ENCODE peak calls at places on chromosomes 16 and 17, in nine cellular contexts. D is NCI-H1436; X is epithelial cell of esophagus; C is stimulated activated CD8-positive, alpha-beta memory T cell treated with anti-CD3 and anti-CD28 coated beads, Interleukin-12 subunit alpha, Interleukin-12 subunit beta, amount 100 ng/mL, for 4 hours; O is fibroblast of lung; Y is Right ventricle myocardium superior; S is heart left ventricle; K is activated CD4-positive, alpha-beta T cell treated with anti-CD3 and anti-CD28 coated beads for 36 hours; B is stimulated activated CD4-positive, alpha-beta T cell treated with anti-CD3 and anti-CD28 coated beads, Interleukin-2, amount 100 ng/mL, for 48 hours. Z is an unnamed sample.

GRCh38 chr16:69830534-69831211 is 68.5 kb downstream of the WWP2 start:
- DNase-seq in X (no peak), O (no peak), B (no peak), D (no peak), Y (no peak), K (no peak), C (no peak), S (no peak), Z (no peak)

GRCh38 chr17:2580641-2581040 is 12.8 kb upstream of the PAFAH1B1 start:
- DNase-seq in D (no peak), B (no peak), Y (no peak), C (no peak), O (no peak), S (no peak), K (no peak), X (no peak), Z (no peak)

GRCh38 chr17:63479495-63480184 is 2.8 kb downstream of the ACE start:
- DNase-seq in B (no peak), K (no peak), C (no peak), D (no peak), O (no peak), X (no peak), Y (no peak), S (no peak), Z (peak)

GRCh38 chr17:32623196-32623595 is 136.4 kb downstream of the CDK5R1 start:
- DNase-seq in K (no peak), C (no peak), O (no peak), X (no peak), S (no peak), B (no peak), Y (no peak), D (no peak), Z (no peak)

GRCh38 chr17:46782250-46782953 is 36.1 kb downstream of the WNT3 start:
- DNase-seq in O (no peak), K (peak), B (peak), D (peak), S (no peak), X (peak), C (no peak), Y (no peak), Z (peak)

GRCh38 chr17:81508639-81509047 is 4.0 kb downstream of the ACTG1 start:
- DNase-seq in C (no peak), O (peak), S (peak), D (no peak), Y (no peak), K (no peak), B (no peak), X (peak), Z (peak)

GRCh38 chr17:8311131-8311790 is 1.2 kb downstream of the ARHGEF15 start:
- DNase-seq in B (no peak), X (no peak), K (no peak), C (no peak), S (no peak), O (no peak), D (no peak), Y (peak), Z (no peak)

GRCh38 chr17:17088511-17089205 is 46.4 kb downstream of the MPRIP start:
- DNase-seq in X (no peak), S (no peak), B (no peak), O (no peak), D (no peak), K (peak), C (no peak), Y (no peak), Z (no peak)

GRCh38 chr17:50668025-50668837 is 33.5 kb downstream of the ABCC3 start:
- DNase-seq in D (no peak), Y (no peak), O (peak), C (no peak), K (no peak), X (peak), B (no peak), S (no peak), Z (no peak)

GRCh38 chr16:12573300-12573699 is 230.4 kb downstream of the CPPED1 start:
- DNase-seq in B (no peak), D (no peak), Y (no peak), X (no peak), C (no peak), O (no peak), K (no peak), S (no peak), Z (no peak)

GRCh38 chr17:61411114-61411943 is 11.7 kb downstream of the TBX2 start:
- DNase-seq in S (peak), K (peak), X (peak), B (no peak), O (peak), Y (peak), C (no peak), D (peak), Z (peak)

GRCh38 chr17:49822829-49823228 is 25.0 kb downstream of the TAC4 start:
- DNase-seq in C (no peak), S (peak), B (no peak), O (peak), X (peak), D (no peak), Y (peak), K (no peak), Z (no peak)

GRCh38 chr17:77725851-77726250 is 232.7 kb upstream of the TNRC6C start:
- DNase-seq in B (no peak), S (no peak), Y (no peak), K (no peak), X (no peak), C (no peak), O (no peak), D (no peak), Z (no peak)

GRCh38 chr16:26951950-26952349 is 114.8 kb upstream of the C16orf82 start:
- DNase-seq in B (no peak), C (no peak), Y (no peak), S (no peak), K (no peak), O (no peak), D (no peak), X (no peak), Z (peak)

GRCh38 chr17:72502111-72502939 is 381.5 kb downstream of the SOX9 start:
- DNase-seq in D (no peak), C (no peak), O (peak), Y (no peak), B (no peak), X (peak), S (peak), K (no peak), Z (peak)

GRCh38 chr17:7688808-7689316 is 585 bp downstream of the WRAP53 start:
- DNase-seq in O (no peak), X (no peak), B (no peak), K (no peak), S (no peak), C (no peak), D (no peak), Y (no peak), Z (no peak)

GRCh38 chr16:28259091-28259780 is 33.1 kb upstream of the SBK1 start:
- DNase-seq in D (no peak), Y (no peak), B (no peak), S (no peak), O (no peak), C (no peak), K (no peak), X (no peak), Z (no peak)

GRCh38 chr17:78940708-78941107 is 15.5 kb upstream of the TIMP2 start:
- DNase-seq in C (no peak), B (no peak), S (no peak), X (no peak), Y (no peak), O (peak), D (peak), K (no peak), Z (no peak)

GRCh38 chr17:15348030-15348429 is 6.6 kb upstream of the TEKT3 start:
- DNase-seq in C (no peak), S (no peak), B (no peak), O (peak), Y (no peak), X (peak), K (no peak), D (peak), Z (peak)

GRCh38 chr16:58464047-58464915 is 35.7 kb upstream of the NDRG4 start:
- DNase-seq in C (no peak), X (no peak), S (peak), Y (peak), B (no peak), K (no peak), O (no peak), D (no peak), Z (peak)

GRCh38 chr17:63124536-63124935 is 158.5 kb downstream of the TANC2 start:
- DNase-seq in D (no peak), S (no peak), X (peak), B (no peak), C (no peak), Y (no peak), O (no peak), K (no peak), Z (no peak)

GRCh38 chr17:38456031-38456815 is 28.0 kb downstream of the ARHGAP23 start:
- DNase-seq in K (no peak), D (peak), B (no peak), S (no peak), C (no peak), O (no peak), Y (no peak), X (peak), Z (no peak)

GRCh38 chr17:6325741-6326140 is 109.2 kb downstream of the AIPL1 start:
- DNase-seq in C (no peak), B (no peak), S (no peak), Y (no peak), K (no peak), X (no peak), D (no peak), O (no peak), Z (no peak)

GRCh38 chr16:21708533-21709115 is 44.9 kb downstream of the OTOA start:
- DNase-seq in K (peak), O (peak), S (peak), B (peak), Y (peak), D (peak), C (peak), X (peak), Z (peak)

GRCh38 chr16:57994778-57995177 is 5.7 kb downstream of the ZNF319 start:
- DNase-seq in D (no peak), C (no peak), X (peak), Y (peak), B (peak), O (no peak), S (peak), K (peak), Z (peak)

GRCh38 chr17:55171634-55172328 is 93.0 kb upstream of the HLF start:
- DNase-seq in B (no peak), D (no peak), C (no peak), Y (no peak), X (no peak), O (no peak), K (no peak), S (no peak), Z (no peak)

GRCh38 chr17:37261286-37261685 is 114.5 kb upstream of the C17orf78 start:
- DNase-seq in K (no peak), X (no peak), S (no peak), O (peak), B (no peak), C (no peak), D (no peak), Y (no peak), Z (no peak)

GRCh38 chr17:65730711-65731169 is 169.3 kb upstream of the AXIN2 start:
- DNase-seq in K (no peak), Y (no peak), D (no peak), C (no peak), S (no peak), B (no peak), X (no peak), O (no peak), Z (peak)

GRCh38 chr16:71848622-71849021 is 2.8 kb downstream of the ATXN1L start:
- DNase-seq in D (no peak), K (no peak), Y (no peak), B (no peak), O (no peak), X (no peak), S (no peak), C (no peak), Z (no peak)

GRCh38 chr17:56891751-56892150 is 22.1 kb downstream of the TRIM25 start:
- DNase-seq in D (no peak), B (peak), C (peak), X (no peak), O (no peak), K (peak), Y (peak), S (no peak), Z (no peak)

GRCh38 chr16:77273-77806 is 685 bp upstream of the MPG start:
- DNase-seq in Y (peak), S (peak), B (no peak), X (peak), D (no peak), K (peak), C (no peak), O (peak), Z (peak)

GRCh38 chr16:31301708-31302400 is 42.1 kb downstream of the ITGAM start:
- DNase-seq in B (no peak), S (no peak), C (no peak), O (no peak), D (no peak), X (peak), Y (no peak), K (peak), Z (peak)

GRCh38 chr17:73532441-73532901 is 111.8 kb downstream of the SDK2 start:
- DNase-seq in X (no peak), K (no peak), O (no peak), B (no peak), D (peak), S (no peak), C (no peak), Y (no peak), Z (peak)

GRCh38 chr17:32157225-32157624 is 14.9 kb downstream of the RHOT1 start:
- DNase-seq in B (no peak), X (no peak), C (no peak), K (no peak), Y (no peak), D (no peak), S (no peak), O (peak), Z (no peak)

GRCh38 chr17:19311421-19312215 is 50.9 kb downstream of the B9D1 start:
- DNase-seq in X (no peak), O (peak), D (no peak), Y (no peak), K (no peak), C (no peak), S (no peak), B (no peak), Z (no peak)

GRCh38 chr16:1610841-1611653 is 825 bp downstream of the IFT140 start:
- DNase-seq in S (no peak), B (no peak), O (peak), X (no peak), K (peak), D (no peak), Y (no peak), C (no peak), Z (peak)

GRCh38 chr17:82228278-82228841 is 482 bp upstream of the SLC16A3 start:
- DNase-seq in O (no peak), B (no peak), X (no peak), S (peak), C (peak), D (no peak), Y (peak), K (peak), Z (peak)

GRCh38 chr16:641326-642188 is at the start of gene MCRIP2:
- DNase-seq in C (peak), B (peak), D (no peak), X (peak), S (peak), O (peak), K (peak), Y (peak), Z (peak)

Z was measured in left kidney.